ENCODE peak calls at places on chromosomes 11 and 22, in six cellular contexts. C, B, H, L, X and U are unnamed samples.

GRCh38 chr11:105937331-105937730 is 84.7 kb downstream of the MSANTD4 start:
- DNase-seq in L (no peak), C (no peak), H (no peak), X (no peak), B (peak; percentile 14), U (no peak)

GRCh38 chr11:123231263-123231662 is 36.2 kb upstream of the CLMP start:
- DNase-seq in B (peak; percentile 92), H (no peak), L (no peak), X (no peak), C (no peak), U (no peak)

GRCh38 chr11:86245369-86246292 is 1.1 kb downstream of the EED start:
- DNase-seq in X (peak; percentile 30), L (peak; percentile 6), C (peak; percentile 79), B (peak; percentile 55), H (peak; percentile 17), U (peak; percentile 26)

GRCh38 chr22:25235547-25236290 is 16.3 kb downstream of the CRYBB2 start:
- DNase-seq in H (peak; percentile 80), B (peak; percentile 71), L (peak; percentile 48), X (peak; percentile 83), C (peak; percentile 86), U (peak; percentile 92)

GRCh38 chr11:88405853-88406252 is 68.3 kb upstream of the CTSC start:
- DNase-seq in L (no peak), C (no peak), B (no peak), X (no peak), H (no peak), U (no peak)

GRCh38 chr11:400241-400729 is 6.3 kb downstream of the PKP3 start:
- DNase-seq in H (no peak), X (no peak), B (peak; percentile 30), L (no peak), C (peak; percentile 72), U (peak; percentile 58)

GRCh38 chr22:40919446-40919845 is 31.7 kb upstream of the RBX1 start:
- DNase-seq in B (peak; percentile 29), C (no peak), L (no peak), H (no peak), X (no peak), U (no peak)

GRCh38 chr11:8789864-8790263 is 107.3 kb downstream of the RPL27A start:
- DNase-seq in X (peak; percentile 64), B (no peak), C (no peak), H (no peak), L (no peak), U (no peak)

GRCh38 chr11:97965849-97966646 is 1054.7 kb upstream of the CNTN5 start:
- DNase-seq in X (no peak), L (no peak), C (no peak), B (peak; percentile 91), H (no peak), U (no peak)

GRCh38 chr11:120566176-120566575 is 54.6 kb downstream of the GRIK4 start:
- DNase-seq in X (no peak), H (no peak), C (no peak), L (no peak), B (peak; percentile 26), U (no peak)

GRCh38 chr11:60918941-60919275 is 5.0 kb downstream of the TMEM109 start:
- DNase-seq in X (no peak), B (peak; percentile 57), H (no peak), L (no peak), C (no peak), U (no peak)

GRCh38 chr11:9955387-9955786 is 291.5 kb downstream of the SWAP70 start:
- DNase-seq in X (no peak), L (no peak), C (no peak), H (no peak), B (peak; percentile 9), U (no peak)

GRCh38 chr11:102428696-102429095 is 23.9 kb downstream of the TMEM123 start:
- DNase-seq in X (no peak), C (no peak), B (no peak), L (no peak), H (no peak), U (no peak)

GRCh38 chr11:102794382-102794781 is 3.6 kb downstream of the MMP1 start:
- DNase-seq in X (no peak), B (peak; percentile 62), L (no peak), C (no peak), H (no peak), U (no peak)

GRCh38 chr11:14502039-14502438 is 2.4 kb upstream of the COPB1 start:
- DNase-seq in H (no peak), X (no peak), L (no peak), C (no peak), B (no peak), U (no peak)

GRCh38 chr11:122747358-122747757 is 90.9 kb upstream of the CRTAM start:
- DNase-seq in C (no peak), X (no peak), L (no peak), H (no peak), B (no peak), U (no peak)

GRCh38 chr11:77372736-77373135 is 71.2 kb upstream of the GDPD4 start:
- DNase-seq in X (no peak), H (no peak), C (no peak), L (no peak), B (no peak), U (no peak)

GRCh38 chr22:26853071-26853470 is 195.7 kb downstream of the MIAT start:
- DNase-seq in X (no peak), L (no peak), H (no peak), B (no peak), C (no peak), U (no peak)

GRCh38 chr11:7485854-7486425 is 634 bp downstream of the OLFML1 start:
- DNase-seq in X (no peak), B (no peak), L (no peak), C (no peak), H (no peak), U (no peak)

GRCh38 chr11:100459791-100460190 is 227.3 kb upstream of the ARHGAP42 start:
- DNase-seq in X (no peak), L (no peak), B (no peak), H (no peak), C (no peak), U (no peak)

GRCh38 chr11:115715371-115715770 is 211.2 kb upstream of the CADM1 start:
- DNase-seq in H (no peak), X (no peak), C (no peak), L (no peak), B (no peak), U (no peak)

DNA sequence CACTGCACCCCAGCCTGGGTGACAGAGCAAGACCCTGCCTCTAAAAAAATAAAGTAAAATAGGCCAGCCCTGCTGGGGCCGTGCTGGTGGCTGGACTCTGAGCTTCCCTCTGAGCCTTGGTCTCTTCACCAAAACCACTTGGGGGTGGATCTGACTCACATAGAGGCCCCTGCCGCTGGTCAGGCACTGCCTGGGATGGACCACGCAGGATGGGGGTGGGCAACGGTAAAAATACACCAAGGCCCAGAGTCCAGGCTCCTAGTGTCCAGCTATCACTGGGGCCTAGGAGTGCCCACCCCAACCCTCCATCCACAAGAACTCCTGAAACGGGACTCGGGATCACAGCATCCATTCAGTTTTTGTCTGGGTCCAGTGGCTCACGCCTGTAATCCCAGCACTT is 12.3 kb upstream of the UPK3A start:
- DNase-seq in B (no peak), L (no peak), X (no peak), C (no peak), H (no peak), U (no peak)
- H3K4me1 ChIP-seq in B (no peaks in the 10 kb centered on the region), L (peaks cover 10% of the 10 kb centered on the region), X (peaks cover 20% of the 10 kb centered on the region), C (peaks cover 8% of the 10 kb centered on the region), H (peaks cover 11% of the 10 kb centered on the region), U (peaks cover 4% of the 10 kb centered on the region)

GRCh38 chr11:124799384-124800225 is 601 bp downstream of the MSANTD2 start:
- DNase-seq in L (peak; percentile 52), H (peak; percentile 55), X (peak; percentile 35), C (peak; percentile 90), B (peak; percentile 69), U (peak; percentile 77)

GRCh38 chr11:124800226-124800929 is at the start of gene MSANTD2:
- DNase-seq in X (peak; percentile 84), L (peak; percentile 80), C (peak; percentile 97), H (peak; percentile 76), B (peak; percentile 90), U (peak; percentile 92)

GRCh38 chr11:124801014-124801413 is 808 bp upstream of the MSANTD2 start:
- DNase-seq in B (peak; percentile 69), X (no peak), L (no peak), H (no peak), C (no peak), U (no peak)

GRCh38 chr11:124796312-124796711 is 3.9 kb downstream of the MSANTD2 start:
- DNase-seq in B (no peak), H (no peak), C (no peak), X (no peak), L (no peak), U (no peak)

DNA sequence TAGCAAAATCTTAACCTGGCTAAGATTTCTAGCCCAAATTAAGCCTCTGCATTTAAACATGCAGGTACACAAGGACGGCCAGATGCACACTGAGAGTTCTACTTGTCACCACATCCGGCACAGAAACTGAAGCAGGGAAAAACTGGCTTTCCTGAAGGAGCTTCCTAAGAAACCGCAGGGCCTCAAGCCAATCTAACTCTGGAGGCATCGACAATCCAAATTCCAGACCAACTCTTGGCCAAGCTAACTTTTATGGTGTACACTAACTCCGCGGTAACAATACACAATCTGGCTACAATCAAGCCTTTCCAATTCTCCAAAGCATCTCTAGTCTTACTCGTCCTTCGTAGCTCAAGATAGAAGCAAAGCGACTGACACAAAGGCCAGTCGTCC is 1.2 kb downstream of the MSANTD2 start:
- DNase-seq in B (peak; percentile 72), H (no peak), L (no peak), X (peak; percentile 8), C (no peak), U (no peak)
- H3K4me3 ChIP-seq in B (peak overlapping the region; percentile 95), H (peak overlapping the region; percentile 98), L (peak overlapping the region; percentile 72), X (peak overlapping the region; percentile 97), C (peak overlapping the region; percentile 99), U (peak overlapping the region; percentile 90)

DNA sequence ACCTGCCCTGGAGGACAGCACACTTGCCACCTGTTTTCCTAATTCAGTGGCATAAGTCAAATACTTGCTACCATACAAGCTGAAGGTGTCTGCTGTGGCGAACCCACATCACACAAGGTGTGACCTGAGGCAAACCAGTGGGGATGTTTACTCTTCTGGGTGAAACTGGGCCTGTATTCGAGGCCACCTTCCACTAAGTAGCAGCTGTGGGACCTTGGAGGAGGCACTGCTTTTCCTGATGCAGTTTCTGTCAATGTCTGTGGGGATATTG is 927.4 kb downstream of the BRD1 start:
- DNase-seq in L (no peak), C (no peak), H (no peak), B (no peak), X (no peak), U (no peak)
- H3K9me3 ChIP-seq in L (no peaks in the 10 kb centered on the region), C (no peaks in the 10 kb centered on the region), H (no peaks in the 10 kb centered on the region), B (no peaks in the 10 kb centered on the region), X (no peaks in the 10 kb centered on the region), U (no peaks in the 10 kb centered on the region)

GRCh38 chr11:84855846-84856245 is 771.3 kb downstream of the DLG2 start:
- DNase-seq in B (peak; percentile 72), C (no peak), H (no peak), L (no peak), X (no peak), U (no peak)
- H3K4me1 ChIP-seq in B (peaks cover 44% of the 10 kb centered on the region), C (no peaks in the 10 kb centered on the region), H (peaks cover 3% of the 10 kb centered on the region), L (no peaks in the 10 kb centered on the region), X (no peaks in the 10 kb centered on the region), U (no peaks in the 10 kb centered on the region)